ENCODE peak calls at places on chromosomes 13 and 19, in six cellular contexts. Z is sciatic nerve, K is GM04504, H is OCI-LY7, M is cerebellar cortex, O is lung. I is an unnamed sample.

GRCh38 chr13:98214008-98214643 is 37.1 kb upstream of the RNF113B start:
- DNase-seq in Z (no peak), M (no peak), H (no peak), K (peak), O (no peak), I (no peak)

GRCh38 chr19:7636691-7637373 is at the start of gene STXBP2:
- DNase-seq in H (peak), M (no peak), O (peak), Z (no peak), K (no peak), I (no peak)

GRCh38 chr13:91359566-91359965 is 12.1 kb downstream of the MIR17HG start:
- DNase-seq in K (no peak), H (peak), M (no peak), O (no peak), Z (no peak), I (no peak)

GRCh38 chr19:9885077-9885552 is 50.0 kb downstream of the PIN1 start:
- DNase-seq in K (peak), O (peak), M (peak), H (no peak), Z (peak), I (no peak)

GRCh38 chr19:49057636-49058234 is at the start of gene CGB7:
- DNase-seq in Z (peak), O (peak), K (no peak), M (no peak), H (no peak), I (no peak)

GRCh38 chr13:91031508-91031907 is 316.0 kb upstream of the MIR17HG start:
- DNase-seq in H (no peak), M (no peak), Z (no peak), O (no peak), K (no peak), I (no peak)

GRCh38 chr13:35994131-35994966 is 136.8 kb downstream of the DCLK1 start:
- DNase-seq in Z (no peak), M (no peak), H (no peak), K (peak), O (no peak), I (peak)

GRCh38 chr19:16106121-16106520 is 5.6 kb upstream of the RAB8A start:
- DNase-seq in Z (no peak), H (peak), K (no peak), O (no peak), M (no peak), I (no peak)

GRCh38 chr19:35710784-35711723 is 6.7 kb downstream of the ZBTB32 start:
- DNase-seq in O (no peak), Z (no peak), H (peak), K (no peak), M (no peak), I (no peak)

GRCh38 chr13:90956036-90956435 is 391.5 kb upstream of the MIR17HG start:
- DNase-seq in H (no peak), Z (no peak), M (no peak), K (no peak), O (no peak), I (no peak)

GRCh38 chr13:28885191-28885590 is 65.1 kb downstream of the MTUS2 start:
- DNase-seq in K (no peak), Z (no peak), H (no peak), O (no peak), M (no peak), I (no peak)

GRCh38 chr13:24253520-24254150 is 55.7 kb upstream of the C1QTNF9 start:
- DNase-seq in Z (no peak), H (no peak), K (no peak), M (no peak), O (no peak), I (no peak)

GRCh38 chr19:17757125-17757524 is 5.8 kb downstream of the FCHO1 start:
- DNase-seq in Z (no peak), K (no peak), M (no peak), O (no peak), H (no peak), I (no peak)

GRCh38 chr19:1266818-1267440 is 2.2 kb upstream of the CIRBP start:
- DNase-seq in K (no peak), M (peak), Z (peak), O (peak), H (peak), I (no peak)

GRCh38 chr13:111399776-111400505 is 79.5 kb downstream of the TEX29 start:
- DNase-seq in M (no peak), Z (no peak), O (no peak), K (no peak), H (no peak), I (no peak)